ENCODE peak calls at places on chromosomes 5 and 9, in ten cellular contexts. A, V, G, J, M, Q, Z, B, D and W are unnamed samples.

GRCh38 chr9:33225319-33226152 is 14.4 kb upstream of the SPINK4 start:
- DNase-seq in A (peak; percentile 70), V (peak; percentile 30), G (no peak), J (peak; percentile 88), M (peak; percentile 88), Q (peak; percentile 69), Z (peak; percentile 80), B (peak; percentile 72), D (peak; percentile 43), W (no peak)

GRCh38 chr9:128729302-128729701 is 5.4 kb upstream of the ZDHHC12 start:
- DNase-seq in A (no peak), V (no peak), G (no peak), J (no peak), M (no peak), Q (no peak), Z (no peak), B (no peak), D (no peak), W (no peak)

GRCh38 chr9:87148391-87149237 is 201.3 kb upstream of the GAS1 start:
- DNase-seq in A (peak; percentile 64), V (no peak), G (no peak), J (peak; percentile 76), M (peak; percentile 69), Q (peak; percentile 52), Z (no peak), B (peak; percentile 77), D (no peak), W (peak; percentile 90)

GRCh38 chr5:168872246-168872645 is 293.1 kb upstream of the PANK3 start:
- DNase-seq in A (no peak), V (no peak), G (no peak), J (no peak), M (no peak), Q (no peak), Z (no peak), B (no peak), D (no peak), W (no peak)

GRCh38 chr9:83981126-83981871 is 694 bp downstream of the RMI1 start:
- DNase-seq in A (peak; percentile 14), V (peak; percentile 14), G (no peak), J (peak; percentile 51), M (peak; percentile 58), Q (peak; percentile 63), Z (peak; percentile 46), B (peak; percentile 20), D (peak; percentile 26), W (no peak)

GRCh38 chr9:112170235-112170634 is 4.9 kb downstream of the SUSD1 start:
- DNase-seq in A (peak; percentile 75), V (no peak), G (no peak), J (no peak), M (no peak), Q (no peak), Z (no peak), B (no peak), D (no peak), W (no peak)

GRCh38 chr9:137369911-137370630 is 52.9 kb downstream of the EXD3 start:
- DNase-seq in A (no peak), V (no peak), G (no peak), J (no peak), M (no peak), Q (no peak), Z (no peak), B (no peak), D (peak; percentile 11), W (peak; percentile 70)

GRCh38 chr5:125882061-125882460 is 541.1 kb upstream of the GRAMD2B start:
- DNase-seq in A (no peak), V (no peak), G (no peak), J (no peak), M (no peak), Q (no peak), Z (no peak), B (no peak), D (no peak), W (no peak)

GRCh38 chr9:15982182-15982581 is 429.3 kb downstream of the CCDC171 start:
- DNase-seq in A (no peak), V (no peak), G (no peak), J (no peak), M (no peak), Q (no peak), Z (no peak), B (no peak), D (no peak), W (no peak)

GRCh38 chr5:179559280-179560252 is 9.2 kb downstream of the RUFY1 start:
- DNase-seq in A (peak; percentile 99), V (peak; percentile 97), G (peak; percentile 86), J (peak; percentile 99), M (peak; percentile 98), Q (peak; percentile 100), Z (peak; percentile 89), B (peak; percentile 99), D (no peak), W (peak; percentile 99)

GRCh38 chr5:98968056-98968564 is 39.3 kb upstream of the CHD1 start:
- DNase-seq in A (no peak), V (no peak), G (no peak), J (no peak), M (no peak), Q (no peak), Z (no peak), B (no peak), D (peak; percentile 69), W (no peak)